ENCODE peak calls at places on chromosomes 4 and X, in four cellular contexts. S, Z, X and D are unnamed samples.

GRCh38 chrX:154547245-154548027 is at the start of gene IKBKG:
- DNase-seq in Z (peak; percentile 97), X (peak; percentile 89), S (peak; percentile 93), D (peak; percentile 91)

GRCh38 chrX:132092439-132093065 is 35.3 kb downstream of the FRMD7 start:
- DNase-seq in Z (no peak), S (peak; percentile 47), X (peak; percentile 66), D (peak; percentile 4)

GRCh38 chr4:181890031-181890430 is 353.2 kb upstream of the TENM3 start:
- DNase-seq in S (no peak), Z (no peak), X (no peak), D (no peak)

GRCh38 chr4:124060261-124060918 is 652.1 kb downstream of the ANKRD50 start:
- DNase-seq in S (peak; percentile 12), Z (no peak), X (no peak), D (peak; percentile 88)

GRCh38 chr4:118920247-118920646 is 31.6 kb downstream of the SYNPO2 start:
- DNase-seq in S (no peak), X (no peak), Z (no peak), D (no peak)

GRCh38 chrX:150429577-150429976 is 66.5 kb downstream of the MAMLD1 start:
- DNase-seq in Z (no peak), X (no peak), S (no peak), D (no peak)

GRCh38 chr4:123116412-123116811 is 194.0 kb upstream of the NUDT6 start:
- DNase-seq in S (no peak), X (no peak), Z (no peak), D (no peak)

GRCh38 chrX:72159769-72160168 is 21.8 kb upstream of the PIN4 start:
- DNase-seq in X (no peak), S (no peak), Z (no peak), D (no peak)

GRCh38 chrX:11543249-11543648 is 122.5 kb downstream of the ARHGAP6 start:
- DNase-seq in S (no peak), Z (no peak), X (peak; percentile 51), D (no peak)

GRCh38 chr4:4388836-4389575 is 2.1 kb downstream of the NSG1 start:
- DNase-seq in X (no peak), Z (no peak), S (no peak), D (no peak)

GRCh38 chrX:154399527-154400368 is 1.6 kb downstream of the RPL10 start:
- DNase-seq in X (peak; percentile 33), S (no peak), Z (no peak), D (no peak)

GRCh38 chr4:4328840-4329239 is 38.8 kb downstream of the ZBTB49 start:
- DNase-seq in X (no peak), Z (peak; percentile 8), S (no peak), D (no peak)

GRCh38 chr4:169160825-169161224 is 109.9 kb downstream of the SH3RF1 start:
- DNase-seq in Z (no peak), X (no peak), S (peak; percentile 12), D (no peak)

GRCh38 chrX:150495496-150495895 is 72.9 kb upstream of the MTM1 start:
- DNase-seq in Z (no peak), S (no peak), X (no peak), D (no peak)

GRCh38 chrX:30065226-30065625 is 150.1 kb upstream of the MAGEB2 start:
- DNase-seq in Z (no peak), S (no peak), X (no peak), D (no peak)

GRCh38 chr4:151362404-151363164 is 37.2 kb upstream of the SH3D19 start:
- DNase-seq in S (peak; percentile 85), X (peak; percentile 91), Z (no peak), D (peak; percentile 78)

GRCh38 chrX:57156397-57157049 is 19.3 kb upstream of the SPIN2A start:
- DNase-seq in X (no peak), Z (no peak), S (peak; percentile 46), D (no peak)

GRCh38 chrX:16528620-16529019 is 121.3 kb upstream of the S100G start:
- DNase-seq in Z (no peak), S (no peak), X (no peak), D (no peak)

GRCh38 chr4:95068401-95068800 is 310.6 kb downstream of the BMPR1B start:
- DNase-seq in X (no peak), Z (no peak), S (no peak), D (no peak)

GRCh38 chr4:3285558-3286334 is 7.1 kb upstream of the RGS12 start:
- DNase-seq in X (no peak), S (peak; percentile 56), Z (peak; percentile 86), D (no peak)

GRCh38 chrX:72245461-72246089 is 6.7 kb upstream of the ERCC6L start:
- DNase-seq in S (peak; percentile 86), Z (no peak), X (peak; percentile 38), D (peak; percentile 57)

GRCh38 chr4:156290811-156291210 is 337.1 kb upstream of the CTSO start:
- DNase-seq in Z (no peak), S (peak; percentile 3), X (no peak), D (no peak)

GRCh38 chr4:182074842-182075241 is 168.4 kb upstream of the TENM3 start:
- DNase-seq in Z (no peak), S (no peak), X (no peak), D (no peak)

GRCh38 chr4:183256756-183257385 is 63.2 kb downstream of the CLDN22 start:
- DNase-seq in S (peak; percentile 73), X (peak; percentile 70), Z (no peak), D (peak; percentile 65)

GRCh38 chr4:55186123-55186522 is 60.7 kb upstream of the KDR start:
- DNase-seq in Z (no peak), S (no peak), X (peak; percentile 9), D (no peak)

GRCh38 chr4:36269533-36269932 is 11.9 kb upstream of the DTHD1 start:
- DNase-seq in X (no peak), Z (no peak), S (no peak), D (no peak)

GRCh38 chrX:84320606-84321005 is 132.6 kb upstream of the RPS6KA6 start:
- DNase-seq in X (no peak), S (no peak), Z (no peak), D (no peak)

GRCh38 chrX:103063918-103064434 is at the start of gene BEX1:
- DNase-seq in Z (no peak), X (no peak), S (no peak), D (no peak)